ENCODE peak calls at places on chromosomes 11 and 22, in seven cellular contexts. One of them, this sample, is unnamed. For H3K9me3, the result is how much of the 10 kb centered on the place peaks cover.

GRCh38 chr11:75214411-75214821 is 26.2 kb upstream of the TPBGL start:
- DNase-seq in WERI-Rb-1: peak
- DNase-seq in neural progenitor cell: peak
- DNase-seq in tibial nerve: peak
- DNase-seq in suprapubic skin: no peak
- DNase-seq in sigmoid colon: peak
- DNase-seq in A549: peak
- DNase-seq in this sample: no peak

GRCh38 chr11:64687204-64687603 is 35.8 kb downstream of the NRXN2 start:
- DNase-seq in neural progenitor cell: no peak
- DNase-seq in sigmoid colon: peak
- DNase-seq in suprapubic skin: no peak
- DNase-seq in A549: no peak
- DNase-seq in WERI-Rb-1: no peak
- DNase-seq in tibial nerve: peak
- DNase-seq in this sample: peak

GRCh38 chr22:36701941-36702640 is 1.5 kb downstream of the CACNG2 start:
- DNase-seq in neural progenitor cell: no peak
- DNase-seq in A549: no peak
- DNase-seq in WERI-Rb-1: no peak
- DNase-seq in tibial nerve: no peak
- DNase-seq in sigmoid colon: no peak
- DNase-seq in suprapubic skin: no peak
- DNase-seq in this sample: no peak

GRCh38 chr22:46545041-46545796 is 7.8 kb upstream of the CELSR1 start:
- DNase-seq in sigmoid colon: no peak
- DNase-seq in A549: no peak
- DNase-seq in WERI-Rb-1: no peak
- DNase-seq in tibial nerve: no peak
- DNase-seq in neural progenitor cell: no peak
- DNase-seq in suprapubic skin: peak
- DNase-seq in this sample: peak

GRCh38 chr11:116118138-116118470 is 613.9 kb upstream of the CADM1 start:
- DNase-seq in neural progenitor cell: no peak
- DNase-seq in A549: no peak
- DNase-seq in sigmoid colon: no peak
- DNase-seq in WERI-Rb-1: no peak
- DNase-seq in tibial nerve: no peak
- DNase-seq in suprapubic skin: no peak
- DNase-seq in this sample: peak

GRCh38 chr11:17405232-17406005 is 17.0 kb upstream of the KCNJ11 start:
- DNase-seq in suprapubic skin: peak
- DNase-seq in A549: peak
- DNase-seq in WERI-Rb-1: no peak
- DNase-seq in neural progenitor cell: peak
- DNase-seq in sigmoid colon: peak
- DNase-seq in tibial nerve: peak
- DNase-seq in this sample: peak

GRCh38 chr11:10990637-10991036 is 132.8 kb upstream of the ZBED5 start:
- DNase-seq in WERI-Rb-1: no peak
- DNase-seq in suprapubic skin: no peak
- DNase-seq in tibial nerve: no peak
- DNase-seq in A549: peak
- DNase-seq in neural progenitor cell: no peak
- DNase-seq in sigmoid colon: no peak
- DNase-seq in this sample: no peak

GRCh38 chr22:18023509-18024275 is 669 bp downstream of the MICAL3 start:
- DNase-seq in tibial nerve: peak
- DNase-seq in A549: peak
- DNase-seq in neural progenitor cell: peak
- DNase-seq in sigmoid colon: peak
- DNase-seq in WERI-Rb-1: peak
- DNase-seq in suprapubic skin: peak
- DNase-seq in this sample: peak

GRCh38 chr22:42862045-42862734 is 5.1 kb upstream of the ARFGAP3 start:
- DNase-seq in tibial nerve: no peak
- DNase-seq in WERI-Rb-1: no peak
- DNase-seq in suprapubic skin: no peak
- DNase-seq in sigmoid colon: no peak
- DNase-seq in A549: no peak
- DNase-seq in neural progenitor cell: no peak
- DNase-seq in this sample: no peak

GRCh38 chr11:44138286-44138685 is 42.8 kb downstream of the EXT2 start:
- DNase-seq in neural progenitor cell: no peak
- DNase-seq in sigmoid colon: no peak
- DNase-seq in suprapubic skin: no peak
- DNase-seq in WERI-Rb-1: no peak
- DNase-seq in tibial nerve: no peak
- DNase-seq in A549: no peak
- DNase-seq in this sample: no peak

GRCh38 chr11:44761546-44761961 is 34.8 kb downstream of the TSPAN18 start:
- DNase-seq in A549: no peak
- DNase-seq in sigmoid colon: peak
- DNase-seq in tibial nerve: no peak
- DNase-seq in WERI-Rb-1: peak
- DNase-seq in suprapubic skin: no peak
- DNase-seq in neural progenitor cell: no peak
- DNase-seq in this sample: no peak

GRCh38 chr11:63906585-63906984 is 10.4 kb downstream of the RCOR2 start:
- DNase-seq in A549: no peak
- DNase-seq in tibial nerve: no peak
- DNase-seq in WERI-Rb-1: peak
- DNase-seq in neural progenitor cell: peak
- DNase-seq in suprapubic skin: no peak
- DNase-seq in sigmoid colon: no peak
- DNase-seq in this sample: no peak

GRCh38 chr11:79514695-79515094 is 73.9 kb upstream of the TENM4 start:
- DNase-seq in suprapubic skin: no peak
- DNase-seq in WERI-Rb-1: no peak
- DNase-seq in sigmoid colon: no peak
- DNase-seq in A549: no peak
- DNase-seq in neural progenitor cell: no peak
- DNase-seq in tibial nerve: no peak
- DNase-seq in this sample: no peak

GRCh38 chr11:118152552-118153471 is at the start of gene SCN4B:
- DNase-seq in suprapubic skin: no peak
- DNase-seq in neural progenitor cell: peak
- DNase-seq in tibial nerve: no peak
- DNase-seq in sigmoid colon: peak
- DNase-seq in WERI-Rb-1: peak
- DNase-seq in A549: peak
- DNase-seq in this sample: no peak

GRCh38 chr22:32562396-32562795 is 87.8 kb downstream of the FBXO7 start:
- DNase-seq in sigmoid colon: peak
- DNase-seq in A549: no peak
- DNase-seq in tibial nerve: no peak
- DNase-seq in WERI-Rb-1: peak
- DNase-seq in neural progenitor cell: no peak
- DNase-seq in suprapubic skin: no peak
- DNase-seq in this sample: no peak

GRCh38 chr22:28977481-28977971 is 84.1 kb downstream of the C22orf31 start:
- DNase-seq in WERI-Rb-1: no peak
- DNase-seq in suprapubic skin: no peak
- DNase-seq in tibial nerve: no peak
- DNase-seq in neural progenitor cell: no peak
- DNase-seq in A549: no peak
- DNase-seq in sigmoid colon: no peak
- DNase-seq in this sample: no peak

GRCh38 chr22:20429254-20430100 is 8.1 kb downstream of the SCARF2 start:
- DNase-seq in neural progenitor cell: peak
- DNase-seq in sigmoid colon: peak
- DNase-seq in tibial nerve: no peak
- DNase-seq in A549: no peak
- DNase-seq in suprapubic skin: peak
- DNase-seq in WERI-Rb-1: no peak
- DNase-seq in this sample: peak

GRCh38 chr11:60875856-60876485 is 8.6 kb downstream of the ZP1 start:
- DNase-seq in A549: no peak
- DNase-seq in WERI-Rb-1: no peak
- DNase-seq in sigmoid colon: peak
- DNase-seq in neural progenitor cell: no peak
- DNase-seq in tibial nerve: no peak
- DNase-seq in suprapubic skin: no peak
- DNase-seq in this sample: peak

GRCh38 chr22:34917239-34917638 is 148.7 kb upstream of the ISX start:
- DNase-seq in WERI-Rb-1: no peak
- DNase-seq in neural progenitor cell: no peak
- DNase-seq in suprapubic skin: no peak
- DNase-seq in tibial nerve: no peak
- DNase-seq in A549: no peak
- DNase-seq in sigmoid colon: no peak
- DNase-seq in this sample: no peak
- TF ChIP-seq CTCF in WERI-Rb-1: no peak
- TF ChIP-seq CTCF in neural progenitor cell: no peak
- TF ChIP-seq CTCF in suprapubic skin: no peak
- TF ChIP-seq CTCF in tibial nerve: no peak
- TF ChIP-seq CTCF in A549: no peak
- TF ChIP-seq CTCF in sigmoid colon: no peak
- TF ChIP-seq CTCF in this sample: no peak

GRCh38 chr22:48240165-48240934 is 1477.9 kb downstream of the TBC1D22A start:
- DNase-seq in sigmoid colon: no peak
- DNase-seq in A549: no peak
- DNase-seq in neural progenitor cell: peak
- DNase-seq in WERI-Rb-1: no peak
- DNase-seq in suprapubic skin: no peak
- DNase-seq in tibial nerve: no peak
- DNase-seq in this sample: peak

GRCh38 chr22:48244388-48245118 is 1482.1 kb downstream of the TBC1D22A start:
- DNase-seq in A549: no peak
- DNase-seq in suprapubic skin: no peak
- DNase-seq in WERI-Rb-1: no peak
- DNase-seq in sigmoid colon: no peak
- DNase-seq in neural progenitor cell: no peak
- DNase-seq in tibial nerve: no peak
- DNase-seq in this sample: peak

GRCh38 chr22:48241658-48242057 is 1479.2 kb downstream of the TBC1D22A start:
- DNase-seq in A549: no peak
- DNase-seq in suprapubic skin: no peak
- DNase-seq in neural progenitor cell: no peak
- DNase-seq in WERI-Rb-1: no peak
- DNase-seq in sigmoid colon: no peak
- DNase-seq in tibial nerve: no peak
- DNase-seq in this sample: peak

GRCh38 chr22:48240935-48241230 is 1478.4 kb downstream of the TBC1D22A start:
- DNase-seq in suprapubic skin: no peak
- DNase-seq in A549: no peak
- DNase-seq in sigmoid colon: no peak
- DNase-seq in neural progenitor cell: no peak
- DNase-seq in WERI-Rb-1: no peak
- DNase-seq in tibial nerve: no peak
- DNase-seq in this sample: peak

DNA sequence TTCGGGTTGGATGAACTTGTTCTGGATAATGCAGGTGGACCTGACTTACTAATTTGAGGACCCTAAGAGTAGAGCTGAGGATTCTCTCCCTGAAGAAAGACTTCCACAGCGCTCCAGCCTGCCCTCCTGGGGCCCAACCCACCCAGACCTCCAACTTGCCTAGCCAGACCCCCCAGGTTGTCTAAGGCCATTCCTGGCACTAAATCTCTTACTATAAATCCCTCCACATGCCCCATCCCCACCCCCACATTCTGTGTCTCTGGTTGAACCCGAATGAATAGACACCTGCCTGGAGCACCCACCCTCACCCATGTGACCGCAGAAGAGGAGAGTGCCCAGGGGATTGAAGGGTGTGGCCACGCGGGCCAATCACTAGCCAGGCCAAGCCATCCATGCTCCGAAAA is 1480.0 kb downstream of the TBC1D22A start:
- DNase-seq in neural progenitor cell: no peak
- DNase-seq in WERI-Rb-1: no peak
- DNase-seq in tibial nerve: no peak
- DNase-seq in A549: no peak
- DNase-seq in suprapubic skin: no peak
- DNase-seq in sigmoid colon: no peak
- DNase-seq in this sample: peak
- H3K9me3 ChIP-seq in neural progenitor cell: under half
- H3K9me3 ChIP-seq in WERI-Rb-1: under half
- H3K9me3 ChIP-seq in tibial nerve: under half
- H3K9me3 ChIP-seq in A549: under half
- H3K9me3 ChIP-seq in suprapubic skin: under half
- H3K9me3 ChIP-seq in sigmoid colon: under half
- H3K9me3 ChIP-seq in this sample: under half

GRCh38 chr22:50270302-50271010 is at the start of gene MAPK11:
- DNase-seq in suprapubic skin: no peak
- DNase-seq in sigmoid colon: no peak
- DNase-seq in WERI-Rb-1: peak
- DNase-seq in tibial nerve: peak
- DNase-seq in A549: no peak
- DNase-seq in neural progenitor cell: peak
- DNase-seq in this sample: peak
- TF ChIP-seq CTCF in suprapubic skin: no peak
- TF ChIP-seq CTCF in sigmoid colon: no peak
- TF ChIP-seq CTCF in WERI-Rb-1: no peak
- TF ChIP-seq CTCF in tibial nerve: no peak
- TF ChIP-seq CTCF in A549: no peak
- TF ChIP-seq CTCF in neural progenitor cell: no peak
- TF ChIP-seq CTCF in this sample: no peak

GRCh38 chr11:97364047-97364446 is 974.2 kb downstream of the JRKL start:
- DNase-seq in A549: no peak
- DNase-seq in sigmoid colon: no peak
- DNase-seq in neural progenitor cell: no peak
- DNase-seq in WERI-Rb-1: no peak
- DNase-seq in tibial nerve: no peak
- DNase-seq in suprapubic skin: no peak
- DNase-seq in this sample: no peak

GRCh38 chr11:97361812-97362378 is 972.1 kb downstream of the JRKL start:
- DNase-seq in tibial nerve: no peak
- DNase-seq in WERI-Rb-1: no peak
- DNase-seq in sigmoid colon: no peak
- DNase-seq in neural progenitor cell: no peak
- DNase-seq in A549: no peak
- DNase-seq in suprapubic skin: no peak
- DNase-seq in this sample: no peak

GRCh38 chr11:97363331-97363730 is 973.5 kb downstream of the JRKL start:
- DNase-seq in WERI-Rb-1: no peak
- DNase-seq in tibial nerve: no peak
- DNase-seq in suprapubic skin: no peak
- DNase-seq in sigmoid colon: no peak
- DNase-seq in neural progenitor cell: no peak
- DNase-seq in A549: no peak
- DNase-seq in this sample: no peak

GRCh38 chr11:97367406-97368083 is 977.7 kb downstream of the JRKL start:
- DNase-seq in suprapubic skin: no peak
- DNase-seq in neural progenitor cell: no peak
- DNase-seq in WERI-Rb-1: no peak
- DNase-seq in sigmoid colon: no peak
- DNase-seq in tibial nerve: no peak
- DNase-seq in A549: no peak
- DNase-seq in this sample: peak
- H3K9me3 ChIP-seq in suprapubic skin: under half
- H3K9me3 ChIP-seq in neural progenitor cell: under half
- H3K9me3 ChIP-seq in WERI-Rb-1: under half
- H3K9me3 ChIP-seq in sigmoid colon: under half
- H3K9me3 ChIP-seq in tibial nerve: under half
- H3K9me3 ChIP-seq in A549: under half
- H3K9me3 ChIP-seq in this sample: half or more

This sample was measured in spleen.